ENCODE peak calls at places on chromosomes 3 and 15, in four cellular contexts. J, Y, E and C are unnamed samples.

GRCh38 chr15:42107483-42107882 is 13.1 kb upstream of the PLA2G4D start:
- DNase-seq in Y (no peak), E (no peak), J (no peak), C (no peak)

GRCh38 chr3:30685267-30685667 is 78.9 kb downstream of the TGFBR2 start:
- DNase-seq in Y (no peak), J (no peak), E (no peak), C (no peak)

GRCh38 chr3:189512039-189512438 is 119.2 kb upstream of the TP63 start:
- DNase-seq in J (no peak), Y (no peak), E (no peak), C (no peak)

GRCh38 chr15:59817834-59818233 is 128.7 kb upstream of the BNIP2 start:
- DNase-seq in E (no peak), Y (no peak), J (no peak), C (no peak)

GRCh38 chr3:178507507-178508442 is 28.5 kb upstream of the KCNMB2 start:
- DNase-seq in E (no peak), J (no peak), Y (no peak), C (peak; percentile 29)

GRCh38 chr15:97998307-97999071 is 38.0 kb downstream of the ARRDC4 start:
- DNase-seq in Y (no peak), E (no peak), J (no peak), C (peak; percentile 66)

GRCh38 chr15:88704791-88705768 is 66.3 kb downstream of the ISG20 start:
- DNase-seq in Y (peak; percentile 62), E (peak; percentile 62), J (peak; percentile 81), C (no peak)

GRCh38 chr3:86180696-86181095 is 810.3 kb downstream of the VGLL3 start:
- DNase-seq in E (peak; percentile 39), Y (no peak), J (no peak), C (peak; percentile 20)

GRCh38 chr3:126781406-126781805 is 77.4 kb downstream of the CHCHD6 start:
- DNase-seq in E (no peak), Y (no peak), J (no peak), C (no peak)

GRCh38 chr3:169822983-169823382 is 10.3 kb upstream of the LRRC34 start:
- DNase-seq in Y (no peak), E (no peak), J (no peak), C (no peak)

GRCh38 chr3:186110975-186111974 is 2.4 kb upstream of the ETV5 start:
- DNase-seq in E (no peak), Y (no peak), J (no peak), C (no peak)

GRCh38 chr3:186108106-186108940 is 566 bp downstream of the ETV5 start:
- DNase-seq in E (peak; percentile 88), Y (peak; percentile 74), J (peak; percentile 89), C (no peak)

GRCh38 chr3:186107148-186108105 is 1.5 kb downstream of the ETV5 start:
- DNase-seq in E (peak; percentile 93), Y (peak; percentile 81), J (peak; percentile 89), C (peak; percentile 38)

GRCh38 chr3:186108941-186109865 is at the start of gene ETV5:
- DNase-seq in Y (peak; percentile 100), E (peak; percentile 99), J (peak; percentile 100), C (peak; percentile 98)

GRCh38 chr3:186109897-186110803 is 1.3 kb upstream of the ETV5 start:
- DNase-seq in J (peak; percentile 62), Y (peak; percentile 44), E (peak; percentile 67), C (no peak)
- H3K27me3 ChIP-seq in J (peaks cover 4% of the 10 kb centered on the region), Y (peaks cover 38% of the 10 kb centered on the region), E (peaks cover 93% of the 10 kb centered on the region), C (no peaks in the 10 kb centered on the region)

GRCh38 chr3:13877911-13878710 is 1.8 kb downstream of the WNT7A start:
- DNase-seq in J (peak; percentile 20), Y (no peak), E (peak; percentile 65), C (no peak)
- H3K27me3 ChIP-seq in J (peaks cover 42% of the 10 kb centered on the region), Y (peaks cover 53% of the 10 kb centered on the region), E (peaks cover 100% of the 10 kb centered on the region), C (no peaks in the 10 kb centered on the region)

DNA sequence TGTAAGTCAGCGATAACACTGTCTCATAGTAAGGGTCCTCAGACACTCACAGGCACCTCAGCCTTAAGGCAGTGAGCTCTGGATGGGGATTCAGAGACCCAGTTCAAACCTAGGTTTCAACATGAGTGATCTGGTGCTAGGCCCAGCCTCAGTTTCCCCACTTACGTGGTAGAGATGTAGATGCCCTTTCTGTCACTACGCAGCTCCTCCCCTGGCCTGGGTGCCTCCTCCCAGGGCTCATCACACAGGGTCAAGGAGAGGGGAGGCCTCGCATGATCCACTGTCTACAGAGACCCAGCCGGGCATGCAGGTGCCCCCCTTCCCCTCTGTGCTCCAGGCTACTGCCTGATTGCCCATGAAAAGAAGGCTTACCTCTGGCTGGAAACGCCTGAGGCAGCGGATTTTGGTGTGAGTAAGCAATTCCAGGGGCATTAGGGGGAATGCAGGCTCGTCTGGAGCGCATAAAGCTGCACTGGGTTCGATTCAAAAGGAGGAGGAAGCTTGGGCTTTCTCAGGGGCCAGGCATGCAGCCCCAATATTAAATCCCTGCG is 69.9 kb upstream of the ANKRD34C start:
- DNase-seq in Y (peak; percentile 71), J (no peak), E (peak; percentile 83), C (no peak)
- H3K27me3 ChIP-seq in Y (no peaks in the 10 kb centered on the region), J (peaks cover 66% of the 10 kb centered on the region), E (peaks cover 19% of the 10 kb centered on the region), C (peaks cover 6% of the 10 kb centered on the region)

DNA sequence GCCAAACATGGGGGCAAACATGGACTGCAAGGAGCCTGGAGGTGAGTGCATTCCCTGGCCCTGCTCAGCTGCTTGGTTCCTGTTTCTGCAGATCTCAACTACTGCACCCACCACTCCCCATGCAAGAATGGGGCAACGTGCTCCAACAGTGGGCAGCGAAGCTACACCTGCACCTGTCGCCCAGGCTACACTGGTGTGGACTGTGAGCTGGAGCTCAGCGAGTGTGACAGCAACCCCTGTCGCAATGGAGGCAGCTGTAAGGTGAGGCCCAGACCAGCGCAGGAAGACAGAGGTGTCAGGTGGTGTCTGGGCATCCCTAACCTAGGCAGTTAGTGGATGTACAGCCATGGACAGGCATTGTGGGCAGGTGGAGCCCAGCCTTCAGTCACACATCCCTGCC is 5.3 kb downstream of the DLL4 start:
- DNase-seq in J (no peak), Y (no peak), E (no peak), C (no peak)
- H3K27me3 ChIP-seq in J (peaks cover 50% of the 10 kb centered on the region), Y (peaks cover 26% of the 10 kb centered on the region), E (peaks cover 61% of the 10 kb centered on the region), C (peaks cover 10% of the 10 kb centered on the region)

GRCh38 chr3:57163751-57164150 is 1.4 kb downstream of the IL17RD start:
- DNase-seq in Y (no peak), E (no peak), J (peak; percentile 6), C (no peak)

GRCh38 chr3:57164606-57165573 is at the start of gene IL17RD:
- DNase-seq in J (peak; percentile 95), E (peak; percentile 96), Y (peak; percentile 88), C (peak; percentile 51)

GRCh38 chr3:57165637-57166036 is 484 bp upstream of the IL17RD start:
- DNase-seq in Y (no peak), E (no peak), J (no peak), C (no peak)

GRCh38 chr3:57161915-57162314 is 3.2 kb downstream of the IL17RD start:
- DNase-seq in E (no peak), Y (no peak), J (no peak), C (no peak)

GRCh38 chr3:57164217-57164605 is 942 bp downstream of the IL17RD start:
- DNase-seq in E (no peak), J (peak; percentile 61), Y (no peak), C (no peak)
- H3K27me3 ChIP-seq in E (peaks cover 77% of the 10 kb centered on the region), J (peaks cover 19% of the 10 kb centered on the region), Y (no peaks in the 10 kb centered on the region), C (peaks cover 5% of the 10 kb centered on the region)

DNA sequence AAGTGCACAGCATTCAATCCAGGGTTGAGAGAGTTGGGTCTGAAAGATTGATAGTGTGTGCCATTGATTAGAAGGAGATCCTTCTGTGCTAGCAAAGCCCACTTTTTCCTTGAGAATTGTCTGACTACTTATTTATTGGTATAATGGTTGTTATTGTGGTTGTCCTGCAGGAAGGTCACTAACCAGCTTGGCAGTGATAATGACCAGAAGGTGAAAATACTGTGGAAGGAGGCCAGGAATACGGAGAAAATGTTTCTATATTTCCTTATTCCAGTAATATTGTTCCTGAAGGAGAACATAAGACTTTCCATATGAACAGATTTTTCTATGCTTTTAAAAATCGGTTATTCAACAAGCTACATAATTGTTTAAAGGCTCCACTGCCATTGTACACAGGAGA is 115.8 kb upstream of the CTDSPL start:
- DNase-seq in Y (no peak), J (no peak), E (no peak), C (no peak)
- H3K27me3 ChIP-seq in Y (no peaks in the 10 kb centered on the region), J (peaks cover 29% of the 10 kb centered on the region), E (no peaks in the 10 kb centered on the region), C (no peaks in the 10 kb centered on the region)

DNA sequence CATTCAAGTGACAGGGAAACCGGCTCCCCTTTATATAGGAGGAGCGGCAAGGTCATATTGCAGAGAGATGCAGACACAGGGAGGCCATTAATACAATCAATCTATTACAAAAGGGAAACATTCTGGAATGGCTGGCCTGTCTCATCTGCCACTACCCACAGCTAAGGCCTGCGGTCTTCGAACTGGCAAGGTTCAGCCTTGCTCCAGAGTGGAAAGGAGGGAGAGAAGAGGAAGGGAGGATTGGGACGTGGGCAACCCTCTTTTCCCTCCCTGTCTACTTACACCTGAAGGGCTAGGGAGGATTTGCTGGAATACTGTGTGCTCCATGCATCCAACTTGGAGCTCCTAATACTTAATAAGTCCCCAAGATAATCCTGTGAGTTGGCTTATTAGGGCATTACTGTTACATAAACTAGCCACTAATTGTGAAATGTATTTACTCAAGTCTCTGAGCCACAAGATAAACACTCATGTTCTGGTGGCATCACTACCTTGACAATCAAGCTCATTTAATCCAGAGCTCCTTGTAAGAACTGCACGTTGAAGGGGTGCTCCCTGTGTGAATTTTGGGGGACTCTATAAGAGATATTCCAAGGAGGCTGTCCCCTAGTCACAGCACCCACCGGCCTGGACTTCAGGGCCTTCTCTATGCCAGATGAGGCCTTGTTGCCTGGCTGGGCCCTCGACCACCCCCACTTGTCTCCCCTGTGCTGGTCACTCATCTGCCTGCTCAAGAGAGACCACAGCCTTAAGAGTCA is 19.7 kb upstream of the CCDC174 start:
- DNase-seq in E (no peak), Y (no peak), J (no peak), C (peak; percentile 77)
- H3K27me3 ChIP-seq in E (peaks cover 11% of the 10 kb centered on the region), Y (no peaks in the 10 kb centered on the region), J (no peaks in the 10 kb centered on the region), C (no peaks in the 10 kb centered on the region)

GRCh38 chr3:128438488-128439072 is 28.1 kb downstream of the DNAJB8 start:
- DNase-seq in E (peak; percentile 48), J (no peak), Y (peak; percentile 67), C (no peak)

GRCh38 chr3:128442070-128442469 is 24.6 kb downstream of the DNAJB8 start:
- DNase-seq in E (no peak), J (no peak), Y (no peak), C (no peak)

GRCh38 chr3:128435561-128435960 is 31.1 kb downstream of the DNAJB8 start:
- DNase-seq in E (no peak), J (no peak), Y (no peak), C (no peak)

GRCh38 chr3:128436214-128436613 is 30.5 kb downstream of the DNAJB8 start:
- DNase-seq in J (no peak), Y (no peak), E (no peak), C (no peak)

GRCh38 chr3:128439226-128439625 is 27.5 kb downstream of the DNAJB8 start:
- DNase-seq in Y (no peak), J (peak; percentile 70), E (no peak), C (no peak)
- H3K27me3 ChIP-seq in Y (peaks cover 2% of the 10 kb centered on the region), J (peaks cover 47% of the 10 kb centered on the region), E (peaks cover 18% of the 10 kb centered on the region), C (peaks cover 10% of the 10 kb centered on the region)